ENCODE peak calls at places on chromosomes 11 and 22, in four cellular contexts. R is IMR-90, C is fibroblast of lung, L is MM.1S. W is an unnamed sample. For H3K4me1, the result is how much of the 10 kb centered on the place peaks cover.

GRCh38 chr11:80163011-80163410 is 722.2 kb upstream of the TENM4 start:
- DNase-seq in L (no peak), R (peak), C (peak), W (peak)

GRCh38 chr11:11622772-11623531 is 1.1 kb upstream of the GALNT18 start:
- DNase-seq in C (no peak), R (no peak), L (no peak), W (peak)

GRCh38 chr11:112023104-112023503 is 2.1 kb upstream of the DLAT start:
- DNase-seq in R (no peak), C (no peak), L (no peak), W (no peak)

GRCh38 chr22:22195265-22196017 is 49.1 kb upstream of the VPREB1 start:
- DNase-seq in L (peak), R (peak), C (peak), W (peak)

GRCh38 chr11:92711913-92712312 is 257.5 kb upstream of the MTNR1B start:
- DNase-seq in R (no peak), L (no peak), C (peak), W (no peak)

GRCh38 chr22:50012201-50013181 is at the start of gene IL17REL:
- DNase-seq in L (no peak), C (no peak), R (peak), W (peak)

GRCh38 chr11:3942160-3942955 is 86.9 kb downstream of the STIM1 start:
- DNase-seq in L (no peak), C (no peak), R (no peak), W (no peak)

GRCh38 chr22:41523464-41524221 is 20.6 kb downstream of the POLR3H start:
- DNase-seq in R (peak), C (peak), L (no peak), W (no peak)

GRCh38 chr11:70319694-70320093 is 49.2 kb downstream of the PPFIA1 start:
- DNase-seq in C (no peak), L (no peak), R (no peak), W (no peak)

GRCh38 chr11:44593194-44593593 is 27.7 kb downstream of the CD82 start:
- DNase-seq in C (no peak), L (no peak), R (no peak), W (no peak)

GRCh38 chr11:33168605-33169240 is 7.4 kb upstream of the CSTF3 start:
- DNase-seq in C (peak), R (peak), L (no peak), W (no peak)

DNA sequence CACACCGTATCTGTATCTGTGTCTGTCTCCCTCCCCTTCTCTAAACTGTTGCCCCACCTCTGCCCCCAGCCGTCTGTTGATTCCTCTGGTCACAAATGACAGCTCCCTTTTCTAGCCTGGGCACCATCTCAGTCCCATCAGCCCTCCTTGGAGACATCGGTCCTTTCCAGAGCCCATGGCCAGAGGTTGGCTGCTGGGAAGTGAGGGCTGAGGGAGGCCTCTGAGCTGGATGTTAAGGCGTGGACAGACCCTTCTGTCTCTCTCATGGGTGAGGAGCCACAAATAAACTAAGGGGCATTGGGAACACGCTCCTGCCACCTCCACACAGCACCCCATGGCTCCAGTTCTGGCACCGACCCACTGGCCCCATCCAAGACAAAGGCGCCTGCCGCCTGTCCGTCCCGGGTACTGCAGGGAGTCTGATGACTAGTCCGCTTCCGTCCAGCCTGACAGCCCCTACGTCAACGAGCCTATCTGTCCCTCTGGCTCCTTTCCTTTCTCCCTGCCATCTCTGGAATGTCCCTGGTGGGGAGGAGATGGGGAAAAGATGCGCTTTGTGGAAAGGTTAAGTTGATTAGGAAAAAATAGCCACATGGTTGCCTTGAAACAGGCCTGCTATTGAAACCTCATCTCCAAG is 10.5 kb downstream of the PDGFB start:
- DNase-seq in L (no peak), C (peak), R (no peak), W (no peak)
- TF ChIP-seq CTCF in L (no peak), C (no peak), R (no peak), W (no peak)

GRCh38 chr11:96215094-96215782 is 127.8 kb downstream of the MAML2 start:
- DNase-seq in R (peak), C (peak), L (peak), W (no peak)

GRCh38 chr11:96215826-96216225 is 127.2 kb downstream of the MAML2 start:
- DNase-seq in L (peak), R (no peak), C (no peak), W (no peak)

GRCh38 chr11:96213500-96213899 is 129.5 kb downstream of the MAML2 start:
- DNase-seq in R (peak), C (peak), L (no peak), W (no peak)

GRCh38 chr11:96217206-96217605 is 125.8 kb downstream of the MAML2 start:
- DNase-seq in C (no peak), L (no peak), R (no peak), W (no peak)

DNA sequence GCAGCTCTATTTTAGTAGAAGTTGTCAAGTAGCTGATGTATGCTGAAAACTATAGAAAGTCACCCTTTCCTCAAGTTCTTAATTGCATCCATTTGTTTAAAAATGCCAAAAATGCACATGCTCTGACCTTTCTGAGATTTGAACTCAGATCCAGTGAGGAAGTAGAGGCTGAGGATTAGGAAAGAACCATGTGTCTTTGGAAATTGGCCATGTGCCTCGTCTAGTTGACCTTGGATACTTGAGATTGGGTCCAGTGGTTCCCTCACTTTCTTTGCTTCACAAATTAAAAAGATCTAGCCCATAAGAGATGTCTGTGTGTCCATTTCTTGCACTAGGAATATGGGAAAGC is 128.3 kb downstream of the MAML2 start:
- DNase-seq in C (no peak), R (no peak), L (no peak), W (no peak)
- H3K4me1 ChIP-seq in C (under half), R (under half), L (half or more), W (under half)

GRCh38 chr22:27990879-27991278 is 71.8 kb upstream of the PITPNB start:
- DNase-seq in L (no peak), C (no peak), R (peak), W (peak)
- TF ChIP-seq CTCF in L (peak), C (peak), R (peak), W (peak)

GRCh38 chr11:63535734-63536133 is 874 bp upstream of the PLAAT4 start:
- DNase-seq in R (no peak), L (no peak), C (no peak), W (no peak)

GRCh38 chr11:63534076-63534475 is 2.5 kb upstream of the PLAAT4 start:
- DNase-seq in L (no peak), C (no peak), R (no peak), W (no peak)

GRCh38 chr11:63534895-63535461 is 1.6 kb upstream of the PLAAT4 start:
- DNase-seq in C (no peak), L (peak), R (no peak), W (no peak)

GRCh38 chr11:63537293-63538101 is 889 bp downstream of the PLAAT4 start:
- DNase-seq in L (peak), C (peak), R (peak), W (no peak)

GRCh38 chr11:63536669-63537292 is at the start of gene PLAAT4:
- DNase-seq in C (peak), R (peak), L (peak), W (peak)
- H3K4me1 ChIP-seq in C (under half), R (under half), L (under half), W (under half)